ENCODE peak calls at places on chromosome 20, in four cellular contexts. U is fibroblast of the aortic adventitia, G is thyroid gland, E is heart left ventricle. J is an unnamed sample.

GRCh38 chr20:40945754-40946451 is 82.7 kb upstream of the TOP1 start:
- DNase-seq in U (peak), E (peak), G (peak), J (peak)

GRCh38 chr20:48695255-48695654 is 132.5 kb downstream of the PREX1 start:
- DNase-seq in U (no peak), E (no peak), G (no peak), J (peak)

GRCh38 chr20:45972500-45973183 is 639 bp upstream of the ZNF335 start:
- DNase-seq in G (no peak), E (no peak), U (no peak), J (no peak)

GRCh38 chr20:3745686-3746173 is 13.2 kb downstream of the HSPA12B start:
- DNase-seq in G (no peak), U (no peak), E (no peak), J (no peak)

GRCh38 chr20:31608256-31608980 is 3.3 kb downstream of the ID1 start:
- DNase-seq in G (peak), U (peak), E (peak), J (peak)

GRCh38 chr20:32470025-32470861 is 112.1 kb downstream of the ASXL1 start:
- DNase-seq in G (peak), E (peak), U (peak), J (peak)

GRCh38 chr20:10553326-10553984 is 118.3 kb downstream of the SLX4IP start:
- DNase-seq in E (peak), G (peak), U (peak), J (peak)

GRCh38 chr20:62766716-62767115 is 29.6 kb upstream of the MRGBP start:
- DNase-seq in G (peak), U (no peak), E (no peak), J (no peak)

GRCh38 chr20:41076776-41077175 is 48.2 kb downstream of the TOP1 start:
- DNase-seq in U (no peak), E (no peak), G (no peak), J (no peak)

GRCh38 chr20:4110885-4111284 is 95.5 kb upstream of the RNF24 start:
- DNase-seq in U (no peak), E (no peak), G (no peak), J (no peak)

GRCh38 chr20:50246367-50247195 is 56.0 kb downstream of the CEBPB start:
- DNase-seq in U (no peak), G (no peak), E (no peak), J (no peak)

GRCh38 chr20:57361517-57361916 is 10.5 kb downstream of the RAE1 start:
- DNase-seq in G (no peak), U (peak), E (no peak), J (peak)

DNA sequence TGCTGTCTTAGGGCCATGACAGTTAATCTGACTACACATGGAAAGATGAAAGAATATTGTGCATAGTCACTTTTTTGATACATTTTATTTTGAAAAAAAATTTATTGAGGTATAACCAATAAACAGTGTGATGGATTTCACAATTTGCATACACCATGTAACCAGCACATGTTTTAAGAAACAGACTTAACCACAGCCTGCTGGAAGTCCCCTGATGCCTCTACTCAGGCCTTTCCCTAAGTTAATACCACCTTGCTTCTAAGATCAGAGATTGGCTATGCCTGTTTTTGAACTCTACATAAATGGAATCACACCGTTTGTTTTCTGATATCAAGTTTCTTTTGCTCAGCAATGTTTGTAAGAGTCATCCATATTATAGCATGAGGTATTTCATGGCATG is 136.3 kb downstream of the CFAP61 start:
- DNase-seq in U (no peak), E (no peak), G (no peak), J (no peak)
- TF ChIP-seq CTCF in U (no peak), E (no peak), G (no peak), J (no peak)

DNA sequence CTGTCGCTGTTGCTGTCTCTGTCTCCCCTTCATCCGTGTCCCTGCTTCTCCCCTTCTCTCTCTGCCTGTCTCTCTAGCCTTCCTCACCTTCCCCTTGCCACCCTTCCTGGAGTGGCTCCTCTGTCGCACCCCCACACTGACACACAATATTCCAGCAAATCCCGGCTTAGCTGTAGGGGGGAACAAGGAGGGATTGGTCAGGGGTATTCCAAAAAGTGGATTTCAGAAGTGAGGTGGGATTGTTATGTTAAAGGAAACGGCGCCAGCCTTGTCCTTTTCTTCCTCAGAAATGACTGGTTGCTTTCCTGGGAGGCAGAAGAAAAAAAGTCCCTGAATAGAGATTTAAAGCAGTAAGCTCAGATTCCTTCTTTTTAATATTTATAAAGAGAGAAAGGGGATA is 76.3 kb upstream of the SIRPA start:
- DNase-seq in E (no peak), U (no peak), G (no peak), J (no peak)
- H3K4me3 ChIP-seq in E (no peak), U (no peak), G (no peak), J (no peak)

GRCh38 chr20:25544760-25545159 is 40.6 kb downstream of the NINL start:
- DNase-seq in G (no peak), U (peak), E (no peak), J (no peak)

GRCh38 chr20:25543068-25543467 is 42.3 kb downstream of the NINL start:
- DNase-seq in U (peak), G (no peak), E (no peak), J (peak)

GRCh38 chr20:25546048-25546447 is 39.3 kb downstream of the NINL start:
- DNase-seq in U (no peak), G (no peak), E (no peak), J (no peak)

GRCh38 chr20:25545171-25545570 is 40.2 kb downstream of the NINL start:
- DNase-seq in G (no peak), E (no peak), U (no peak), J (no peak)

DNA sequence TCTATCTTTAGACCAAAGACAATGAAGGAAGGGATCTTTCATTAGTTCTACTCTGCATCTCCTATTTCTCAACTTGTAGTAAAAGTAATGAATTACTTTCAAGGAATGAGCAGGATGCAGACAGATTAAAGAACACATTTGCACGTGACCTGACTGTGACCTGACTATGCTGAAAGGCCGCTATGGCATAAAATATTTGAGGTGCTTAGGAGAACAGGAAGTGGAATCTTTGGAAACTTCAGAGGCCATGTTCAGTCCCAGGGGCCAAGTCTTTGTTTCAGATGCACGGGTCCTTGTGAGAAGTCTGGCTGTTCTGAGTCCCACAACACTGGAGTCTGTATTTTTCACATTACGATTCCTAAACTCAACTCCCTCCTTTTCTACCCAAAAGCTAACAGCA is 41.0 kb downstream of the NINL start:
- DNase-seq in G (no peak), E (no peak), U (peak), J (peak)
- TF ChIP-seq CTCF in G (no peak), E (no peak), U (no peak), J (no peak)

GRCh38 chr20:1225263-1225728 is 548 bp upstream of the RAD21L1 start:
- DNase-seq in U (no peak), G (no peak), E (no peak), J (no peak)
- H3K4me3 ChIP-seq in U (peak), G (no peak), E (peak), J (peak)

GRCh38 chr20:47206962-47207641 is 149.4 kb downstream of the ZMYND8 start:
- DNase-seq in U (no peak), E (no peak), G (peak), J (no peak)
- TF ChIP-seq CTCF in U (no peak), E (no peak), G (no peak), J (no peak)

J was measured in AG10803.